ENCODE peak calls at places on chromosomes 11 and 22, in eight cellular contexts. E is pancreas, D is BE2C, L is kidney, I is fibroblast of lung, R is OCI-LY7, X is epithelial cell of esophagus, U is right lobe of liver. V is an unnamed sample.
A peak's percentile ranks its signal among the peaks of the same experiment; 100 is the strongest.

GRCh38 chr11:1042626-1043562 is 6.4 kb upstream of the MUC6 start:
- DNase-seq in E (no peak), D (peak; percentile 2), L (peak; percentile 69), I (no peak), R (no peak), X (no peak), U (no peak), V (peak; percentile 5)

GRCh38 chr11:11038339-11039248 is 180.7 kb upstream of the ZBED5 start:
- DNase-seq in E (no peak), D (no peak), L (no peak), I (no peak), R (no peak), X (no peak), U (no peak), V (no peak)

GRCh38 chr11:31932879-31933278 is 121.8 kb upstream of the PAX6 start:
- DNase-seq in E (no peak), D (no peak), L (no peak), I (no peak), R (no peak), X (no peak), U (no peak), V (no peak)

GRCh38 chr11:27524155-27524554 is 17.6 kb upstream of the LIN7C start:
- DNase-seq in E (no peak), D (peak; percentile 5), L (no peak), I (peak; percentile 63), R (no peak), X (peak; percentile 51), U (no peak), V (no peak)

GRCh38 chr22:32661296-32661695 is 140.2 kb upstream of the TIMP3 start:
- DNase-seq in E (no peak), D (no peak), L (peak; percentile 80), I (peak; percentile 96), R (no peak), X (peak; percentile 69), U (no peak), V (peak; percentile 35)

GRCh38 chr11:70788247-70789022 is 390.1 kb downstream of the CTTN start:
- DNase-seq in E (no peak), D (no peak), L (no peak), I (peak; percentile 91), R (no peak), X (peak; percentile 87), U (no peak), V (no peak)

GRCh38 chr22:24284747-24285203 is 14.1 kb downstream of the SPECC1L start:
- DNase-seq in E (no peak), D (no peak), L (no peak), I (peak; percentile 36), R (no peak), X (peak; percentile 59), U (no peak), V (no peak)

GRCh38 chr22:21734540-21735197 is 925 bp downstream of the YPEL1 start:
- DNase-seq in E (no peak), D (no peak), L (no peak), I (no peak), R (peak; percentile 41), X (no peak), U (no peak), V (no peak)

GRCh38 chr11:2310073-2310785 is 8.4 kb downstream of the TSPAN32 start:
- DNase-seq in E (peak; percentile 11), D (no peak), L (peak; percentile 62), I (no peak), R (no peak), X (no peak), U (peak; percentile 40), V (no peak)

GRCh38 chr22:49911881-49912625 is 6.2 kb downstream of the ALG12 start:
- DNase-seq in E (no peak), D (no peak), L (peak; percentile 57), I (no peak), R (no peak), X (no peak), U (no peak), V (no peak)

DNA sequence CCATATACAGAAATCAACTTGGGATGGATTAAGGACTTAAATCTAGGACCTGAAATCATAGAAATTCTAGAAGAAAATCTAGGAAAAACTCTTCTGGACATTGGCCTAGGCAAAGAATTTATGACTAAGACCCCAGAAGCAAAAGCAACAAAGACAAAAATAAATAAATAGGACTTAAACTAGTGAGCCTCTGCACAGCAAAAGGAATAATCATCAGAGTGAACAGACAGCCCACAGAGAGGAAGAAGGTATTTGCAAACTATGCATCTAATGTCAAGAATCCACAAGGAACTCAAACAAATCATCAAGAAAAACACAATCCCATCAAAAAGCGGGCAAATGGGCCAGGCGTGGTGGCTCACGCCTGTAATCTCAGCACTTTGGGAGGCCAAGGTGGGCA is 32.4 kb downstream of the TTC28 start:
- DNase-seq in E (no peak), D (no peak), L (no peak), I (peak; percentile 6), R (no peak), X (no peak), U (no peak), V (no peak)
- H3K4me3 ChIP-seq in E (no peak overlapping the region), D (no peak overlapping the region), L (no peak overlapping the region), I (no peak overlapping the region), R (no peak overlapping the region), X (no peak overlapping the region), U (no peak overlapping the region), V (no peak overlapping the region)

DNA sequence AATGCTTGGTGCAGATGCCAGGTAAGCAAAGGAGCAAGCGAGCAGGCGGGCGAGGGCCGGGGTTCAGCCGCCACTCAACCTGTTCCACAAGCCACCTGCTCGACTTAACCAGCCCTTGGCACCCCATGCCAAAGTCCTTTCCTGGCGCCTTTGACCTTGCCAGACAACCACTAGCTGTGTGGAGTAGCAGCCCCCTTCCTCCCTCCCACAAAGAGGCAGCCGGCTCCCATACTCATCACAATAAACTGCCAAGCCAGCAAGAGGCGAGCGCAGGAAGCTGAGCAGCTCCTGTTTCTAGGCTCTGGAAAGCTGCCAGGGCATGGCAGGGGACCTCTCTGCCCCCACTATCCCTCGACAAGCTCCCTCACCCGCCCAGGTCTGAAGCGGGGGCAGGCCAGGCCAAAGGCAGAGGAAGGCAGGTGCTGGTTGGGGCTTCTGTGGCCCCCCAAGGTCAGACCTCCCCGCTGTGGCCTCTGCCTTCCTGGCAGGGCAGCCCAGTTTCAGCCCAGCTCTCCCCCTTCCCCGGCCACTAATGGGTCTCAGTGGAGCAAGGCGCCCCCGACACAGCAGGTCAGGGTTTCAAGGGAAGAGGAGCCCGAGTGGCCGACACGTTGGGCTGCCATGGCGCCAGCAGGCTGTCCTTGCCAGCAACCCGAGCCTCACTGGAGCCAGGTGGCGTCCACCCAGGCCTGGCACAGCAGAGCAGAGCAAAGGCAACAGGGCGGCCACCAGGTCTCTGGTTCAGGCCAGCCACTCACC is 15.3 kb downstream of the MACROD1 start:
- DNase-seq in E (peak; percentile 63), D (peak; percentile 37), L (no peak), I (no peak), R (no peak), X (no peak), U (peak; percentile 92), V (peak; percentile 52)
- H3K4me3 ChIP-seq in E (no peak overlapping the region), D (no peak overlapping the region), L (no peak overlapping the region), I (no peak overlapping the region), R (no peak overlapping the region), X (no peak overlapping the region), U (no peak overlapping the region), V (no peak overlapping the region)

DNA sequence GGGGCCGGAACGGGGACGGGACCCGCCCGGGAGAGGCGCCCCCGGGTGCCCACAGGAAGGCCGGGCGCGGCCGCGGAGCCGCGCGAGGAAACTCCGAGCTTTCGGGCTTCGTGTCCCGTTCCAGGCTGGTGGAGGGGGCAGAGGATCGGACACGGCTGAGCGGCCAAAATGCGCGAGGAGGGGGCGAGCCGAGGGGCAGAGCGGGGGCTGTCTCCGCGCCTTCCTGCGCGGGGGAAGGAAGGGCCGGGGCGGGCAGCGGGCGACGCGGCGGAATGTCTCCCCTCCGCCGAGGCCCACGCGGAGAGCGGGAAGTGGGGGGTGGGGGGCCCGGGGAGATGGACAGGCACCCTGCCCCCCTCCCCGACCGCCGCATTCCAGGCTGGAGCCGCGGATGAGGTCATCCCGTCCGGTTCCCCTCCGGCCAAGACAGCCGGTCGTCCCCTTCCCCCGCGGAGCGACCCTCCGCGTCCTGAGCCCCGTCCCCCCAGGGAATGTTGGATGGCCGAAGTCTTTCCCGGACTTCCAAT is 465 bp downstream of the CDC42EP1 start:
- DNase-seq in E (peak; percentile 75), D (no peak), L (peak; percentile 91), I (peak; percentile 75), R (no peak), X (no peak), U (no peak), V (peak; percentile 76)
- H3K4me3 ChIP-seq in E (peak overlapping the region; percentile 95), D (peak overlapping the region; percentile 33), L (peak overlapping the region; percentile 69), I (peak overlapping the region; percentile 96), R (no peak overlapping the region), X (peak overlapping the region; percentile 75), U (peak overlapping the region; percentile 86), V (peak overlapping the region; percentile 68)

GRCh38 chr11:13964771-13965074 is 2.2 kb downstream of the SPON1 start:
- DNase-seq in E (no peak), D (no peak), L (no peak), I (no peak), R (no peak), X (no peak), U (no peak), V (no peak)
- H3K4me3 ChIP-seq in E (no peak overlapping the region), D (no peak overlapping the region), L (no peak overlapping the region), I (peak overlapping the region; percentile 3), R (no peak overlapping the region), X (no peak overlapping the region), U (no peak overlapping the region), V (peak overlapping the region; percentile 40)

GRCh38 chr11:73343076-73343833 is 32.9 kb upstream of the RELT start:
- DNase-seq in E (no peak), D (peak; percentile 39), L (no peak), I (no peak), R (no peak), X (no peak), U (no peak), V (no peak)
- H3K4me3 ChIP-seq in E (peak overlapping the region; percentile 41), D (peak overlapping the region; percentile 58), L (no peak overlapping the region), I (no peak overlapping the region), R (no peak overlapping the region), X (no peak overlapping the region), U (no peak overlapping the region), V (peak overlapping the region; percentile 41)